ENCODE peak calls at places on chromosome 7, in seven cellular contexts. G, V, Q, U, A, R and Z are unnamed samples.

GRCh38 chr7:97818066-97818663 is 54.0 kb downstream of the ASNS start:
- DNase-seq in G (no peak), V (no peak), Q (no peak), U (no peak), R (no peak), A (no peak), Z (no peak)

GRCh38 chr7:141640239-141640840 is 61.6 kb downstream of the DENND11 start:
- DNase-seq in V (no peak), Q (no peak), G (no peak), R (no peak), U (no peak), A (no peak), Z (no peak)

GRCh38 chr7:124202546-124202945 is 169.7 kb upstream of the TMEM229A start:
- DNase-seq in R (no peak), A (no peak), V (no peak), Q (no peak), U (no peak), G (no peak), Z (no peak)

GRCh38 chr7:101700424-101700823 is 71.3 kb upstream of the MYL10 start:
- DNase-seq in G (no peak), R (no peak), Q (no peak), V (no peak), U (no peak), A (no peak), Z (no peak)

GRCh38 chr7:497346-497745 is 22.3 kb downstream of the PDGFA start:
- DNase-seq in G (no peak), V (no peak), U (peak; percentile 57), Q (peak; percentile 6), A (peak; percentile 39), R (no peak), Z (no peak)

GRCh38 chr7:45677311-45677900 is 103.2 kb downstream of the ADCY1 start:
- DNase-seq in R (no peak), V (peak; percentile 9), G (no peak), Q (no peak), U (peak; percentile 35), A (no peak), Z (no peak)

GRCh38 chr7:5502726-5503243 is 79.2 kb upstream of the TNRC18 start:
- DNase-seq in Q (no peak), G (no peak), A (no peak), R (no peak), U (no peak), V (no peak), Z (no peak)

GRCh38 chr7:39656415-39656814 is 33.0 kb downstream of the RALA start:
- DNase-seq in U (no peak), Q (no peak), R (no peak), V (no peak), G (no peak), A (no peak), Z (no peak)

GRCh38 chr7:149544028-149544427 is 46.4 kb upstream of the ZNF746 start:
- DNase-seq in G (no peak), Q (no peak), V (no peak), U (no peak), A (no peak), R (no peak), Z (no peak)

DNA sequence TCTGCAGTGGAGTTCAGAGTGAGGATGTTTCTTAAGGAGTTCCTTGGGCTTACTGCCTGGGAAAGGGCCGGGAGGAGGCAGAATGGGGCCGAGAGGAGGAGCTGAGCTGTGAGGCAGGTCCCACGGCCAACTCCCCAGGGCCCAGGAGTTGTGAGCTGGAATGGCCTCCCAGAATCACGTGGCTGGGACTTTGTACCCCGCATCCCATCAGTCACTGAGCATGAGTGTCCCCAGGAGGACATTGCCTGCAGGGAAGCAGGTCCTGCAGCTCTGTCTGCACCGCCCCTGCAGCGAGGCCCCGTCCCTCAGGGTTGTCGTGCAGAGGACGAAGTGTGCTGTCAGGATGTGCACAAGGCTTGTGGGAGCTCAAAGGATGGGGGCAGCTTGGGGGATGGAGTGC is 75.5 kb downstream of the DYNC2I1 start:
- DNase-seq in R (no peak), V (no peak), U (no peak), A (no peak), G (no peak), Q (no peak), Z (no peak)
- H3K36me3 ChIP-seq in R (no peaks in the 10 kb centered on the region), V (no peaks in the 10 kb centered on the region), U (peaks cover 100% of the 10 kb centered on the region), A (peaks cover 49% of the 10 kb centered on the region), G (no peaks in the 10 kb centered on the region), Q (peaks cover 98% of the 10 kb centered on the region), Z (no peaks in the 10 kb centered on the region)

GRCh38 chr7:43628431-43628830 is 45.5 kb downstream of the STK17A start:
- DNase-seq in G (no peak), V (no peak), R (no peak), Q (no peak), A (no peak), U (no peak), Z (no peak)
- TF ChIP-seq CTCF in G (no peak), V (no peak), R (no peak), Q (no peak), A (no peak), U (no peak), Z (no peak)

DNA sequence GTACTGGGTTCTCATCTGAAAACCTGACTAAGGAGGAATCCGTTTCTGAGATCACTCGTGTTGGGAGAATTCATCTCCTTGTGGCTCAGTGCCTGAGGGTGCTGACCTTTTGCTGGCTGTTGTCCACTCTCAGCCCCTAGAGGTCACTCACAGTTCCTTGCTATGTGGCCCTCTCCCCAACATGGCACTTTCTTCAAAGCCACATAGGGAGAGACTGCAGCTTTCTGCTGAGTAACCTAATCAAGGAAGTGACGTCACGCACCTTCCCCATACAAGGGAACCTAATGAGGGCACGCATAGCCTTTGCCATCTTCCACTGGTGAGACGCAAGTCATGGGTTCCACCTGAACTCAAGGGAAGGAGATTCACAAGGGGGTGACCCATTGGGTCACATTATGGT is 23.2 kb downstream of the STEAP1B start:
- DNase-seq in V (no peak), U (no peak), A (no peak), Q (no peak), G (no peak), R (no peak), Z (no peak)
- H3K27ac ChIP-seq in V (no peak overlapping the region), U (no peak overlapping the region), A (no peak overlapping the region), Q (no peak overlapping the region), G (no peak overlapping the region), R (no peak overlapping the region), Z (no peak overlapping the region)

DNA sequence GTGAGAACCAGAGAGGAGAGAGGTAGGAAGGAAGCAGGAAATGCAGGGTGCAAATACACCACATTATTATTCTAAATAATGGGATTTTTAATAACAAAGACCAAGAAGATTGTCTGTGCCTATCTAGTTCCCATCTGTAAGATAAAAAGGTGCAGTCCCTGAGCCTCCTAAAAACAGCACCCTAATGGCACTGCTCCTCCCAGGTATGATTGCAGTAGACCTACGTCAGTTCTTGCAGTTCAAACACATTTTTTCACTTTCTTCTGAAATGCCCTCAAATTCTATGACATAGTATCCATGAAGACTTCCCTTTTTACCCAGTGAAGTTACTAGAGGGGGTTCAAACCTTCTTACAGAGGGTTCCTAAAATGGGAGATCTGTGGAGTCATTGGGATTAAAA is 70.6 kb downstream of the FIGNL1 start:
- DNase-seq in V (no peak), U (no peak), R (no peak), Q (no peak), A (no peak), G (no peak), Z (no peak)
- H3K36me3 ChIP-seq in V (no peaks in the 10 kb centered on the region), U (peaks cover 97% of the 10 kb centered on the region), R (no peaks in the 10 kb centered on the region), Q (no peaks in the 10 kb centered on the region), A (no peaks in the 10 kb centered on the region), G (no peaks in the 10 kb centered on the region), Z (no peaks in the 10 kb centered on the region)

GRCh38 chr7:22109761-22110160 is 164.1 kb upstream of the CDCA7L start:
- DNase-seq in V (peak; percentile 44), U (no peak), Q (no peak), R (peak; percentile 32), G (no peak), A (no peak), Z (no peak)
- TF ChIP-seq CTCF in V (no peak), U (no peak), Q (no peak), R (no peak), G (no peak), A (no peak), Z (no peak)

DNA sequence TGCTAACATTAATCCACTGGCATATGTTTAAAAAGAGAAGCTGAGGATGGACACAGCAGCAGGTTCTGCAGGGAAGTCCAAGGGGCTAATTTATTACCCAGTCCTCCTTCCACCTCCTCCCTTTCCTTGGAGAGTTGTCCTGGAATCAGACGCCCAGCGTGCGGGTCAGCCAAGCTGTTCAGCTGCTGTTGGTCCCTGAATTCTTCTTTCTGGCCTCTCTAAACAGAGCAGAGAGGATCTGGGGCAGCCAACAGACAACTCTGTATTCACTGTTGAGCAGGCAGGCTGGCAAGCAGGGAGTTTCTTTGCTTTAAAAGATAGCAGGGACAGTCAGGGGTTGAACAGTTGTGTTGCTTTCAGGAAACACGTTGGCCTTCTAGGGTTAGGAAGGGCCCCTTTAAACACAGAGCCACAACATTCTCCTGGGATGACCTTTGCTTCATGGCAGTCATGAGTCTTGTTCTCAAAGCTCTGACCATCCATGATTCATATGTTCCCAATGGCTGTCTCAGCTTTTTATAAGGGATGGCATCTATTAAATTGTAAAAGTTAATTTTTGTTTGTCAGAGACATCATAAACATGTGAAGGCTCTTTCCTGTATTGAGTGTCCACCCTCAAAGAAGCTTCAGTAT is 217.0 kb downstream of the CREB5 start:
- DNase-seq in V (peak; percentile 19), A (peak; percentile 70), R (no peak), Q (peak; percentile 44), U (no peak), G (no peak), Z (no peak)
- H3K27ac ChIP-seq in V (no peak overlapping the region), A (no peak overlapping the region), R (no peak overlapping the region), Q (peak overlapping the region; percentile 3), U (no peak overlapping the region), G (no peak overlapping the region), Z (no peak overlapping the region)